ENCODE peak calls at places on chromosome 3, in four cellular contexts. One of them, this sample, is unnamed. For H3K4me1, the result is how much of the 10 kb centered on the place peaks cover.

GRCh38 chr3:129829640-129830039 is 63.9 kb downstream of the TMCC1 start:
- DNase-seq in psoas muscle: peak
- DNase-seq in cardiac muscle cell: peak
- DNase-seq in mucosa of descending colon: no peak
- DNase-seq in this sample: peak

GRCh38 chr3:62710761-62711160 is 164.5 kb downstream of the CADPS start:
- DNase-seq in psoas muscle: no peak
- DNase-seq in mucosa of descending colon: no peak
- DNase-seq in cardiac muscle cell: no peak
- DNase-seq in this sample: no peak

GRCh38 chr3:97910931-97911351 is 61.3 kb downstream of the RIOX2 start:
- DNase-seq in psoas muscle: no peak
- DNase-seq in cardiac muscle cell: no peak
- DNase-seq in mucosa of descending colon: no peak
- DNase-seq in this sample: no peak

GRCh38 chr3:115876860-115877646 is 253.7 kb downstream of the GAP43 start:
- DNase-seq in mucosa of descending colon: no peak
- DNase-seq in cardiac muscle cell: no peak
- DNase-seq in psoas muscle: no peak
- DNase-seq in this sample: no peak

GRCh38 chr3:123791417-123791816 is 92.7 kb downstream of the MYLK start:
- DNase-seq in psoas muscle: no peak
- DNase-seq in mucosa of descending colon: no peak
- DNase-seq in cardiac muscle cell: no peak
- DNase-seq in this sample: peak

GRCh38 chr3:66854752-66855151 is 143.4 kb upstream of the KBTBD8 start:
- DNase-seq in mucosa of descending colon: no peak
- DNase-seq in cardiac muscle cell: no peak
- DNase-seq in psoas muscle: no peak
- DNase-seq in this sample: no peak

GRCh38 chr3:170610321-170610884 is 24.5 kb upstream of the SLC7A14 start:
- DNase-seq in psoas muscle: no peak
- DNase-seq in cardiac muscle cell: no peak
- DNase-seq in mucosa of descending colon: no peak
- DNase-seq in this sample: no peak

GRCh38 chr3:193483988-193484539 is 70.6 kb downstream of the ATP13A4 start:
- DNase-seq in cardiac muscle cell: no peak
- DNase-seq in mucosa of descending colon: no peak
- DNase-seq in psoas muscle: no peak
- DNase-seq in this sample: peak

GRCh38 chr3:170709046-170709445 is 123.2 kb upstream of the SLC7A14 start:
- DNase-seq in psoas muscle: peak
- DNase-seq in cardiac muscle cell: no peak
- DNase-seq in mucosa of descending colon: no peak
- DNase-seq in this sample: peak

GRCh38 chr3:194084284-194084683 is 51.7 kb upstream of the HES1 start:
- DNase-seq in cardiac muscle cell: no peak
- DNase-seq in psoas muscle: no peak
- DNase-seq in mucosa of descending colon: no peak
- DNase-seq in this sample: no peak

GRCh38 chr3:169627789-169628188 is 35.7 kb downstream of the MECOM start:
- DNase-seq in cardiac muscle cell: no peak
- DNase-seq in mucosa of descending colon: no peak
- DNase-seq in psoas muscle: no peak
- DNase-seq in this sample: no peak

GRCh38 chr3:64548200-64548889 is 139.5 kb downstream of the ADAMTS9 start:
- DNase-seq in psoas muscle: peak
- DNase-seq in mucosa of descending colon: peak
- DNase-seq in cardiac muscle cell: no peak
- DNase-seq in this sample: peak

GRCh38 chr3:32113981-32114566 is 7.7 kb downstream of the GPD1L start:
- DNase-seq in mucosa of descending colon: no peak
- DNase-seq in cardiac muscle cell: no peak
- DNase-seq in psoas muscle: no peak
- DNase-seq in this sample: no peak

GRCh38 chr3:155658669-155659068 is 86.2 kb downstream of the PLCH1 start:
- DNase-seq in psoas muscle: no peak
- DNase-seq in cardiac muscle cell: no peak
- DNase-seq in mucosa of descending colon: no peak
- DNase-seq in this sample: no peak

GRCh38 chr3:153051427-153052095 is 110.5 kb upstream of the RAP2B start:
- DNase-seq in cardiac muscle cell: no peak
- DNase-seq in psoas muscle: no peak
- DNase-seq in mucosa of descending colon: no peak
- DNase-seq in this sample: peak

GRCh38 chr3:40864915-40865314 is 334.4 kb upstream of the CTNNB1 start:
- DNase-seq in mucosa of descending colon: no peak
- DNase-seq in psoas muscle: no peak
- DNase-seq in cardiac muscle cell: no peak
- DNase-seq in this sample: no peak

GRCh38 chr3:139388961-139389551 is 391 bp downstream of the COPB2 start:
- DNase-seq in cardiac muscle cell: no peak
- DNase-seq in psoas muscle: no peak
- DNase-seq in mucosa of descending colon: no peak
- DNase-seq in this sample: peak

GRCh38 chr3:15426579-15427118 is 695 bp downstream of the METTL6 start:
- DNase-seq in cardiac muscle cell: no peak
- DNase-seq in psoas muscle: no peak
- DNase-seq in mucosa of descending colon: no peak
- DNase-seq in this sample: no peak

GRCh38 chr3:120448707-120449650 is 1.8 kb downstream of the FSTL1 start:
- DNase-seq in psoas muscle: peak
- DNase-seq in cardiac muscle cell: peak
- DNase-seq in mucosa of descending colon: no peak
- DNase-seq in this sample: peak

GRCh38 chr3:80668600-80669281 is 900.9 kb upstream of the ROBO1 start:
- DNase-seq in cardiac muscle cell: no peak
- DNase-seq in psoas muscle: no peak
- DNase-seq in mucosa of descending colon: no peak
- DNase-seq in this sample: no peak

GRCh38 chr3:10357592-10358308 is 36.8 kb upstream of the SEC13 start:
- DNase-seq in cardiac muscle cell: no peak
- DNase-seq in mucosa of descending colon: no peak
- DNase-seq in psoas muscle: no peak
- DNase-seq in this sample: peak

GRCh38 chr3:8095724-8096123 is 405.9 kb upstream of the LMCD1 start:
- DNase-seq in cardiac muscle cell: peak
- DNase-seq in psoas muscle: no peak
- DNase-seq in mucosa of descending colon: no peak
- DNase-seq in this sample: no peak

GRCh38 chr3:69451594-69451993 is 65.7 kb upstream of the FRMD4B start:
- DNase-seq in cardiac muscle cell: peak
- DNase-seq in mucosa of descending colon: no peak
- DNase-seq in psoas muscle: no peak
- DNase-seq in this sample: peak

GRCh38 chr3:143563786-143564185 is 284.5 kb downstream of the SLC9A9 start:
- DNase-seq in psoas muscle: no peak
- DNase-seq in cardiac muscle cell: peak
- DNase-seq in mucosa of descending colon: no peak
- DNase-seq in this sample: no peak

GRCh38 chr3:128400683-128401082 is 66.0 kb downstream of the DNAJB8 start:
- DNase-seq in cardiac muscle cell: no peak
- DNase-seq in psoas muscle: no peak
- DNase-seq in mucosa of descending colon: no peak
- DNase-seq in this sample: no peak

GRCh38 chr3:71570453-71571038 is 13.0 kb downstream of the FOXP1 start:
- DNase-seq in cardiac muscle cell: no peak
- DNase-seq in psoas muscle: no peak
- DNase-seq in mucosa of descending colon: no peak
- DNase-seq in this sample: no peak

GRCh38 chr3:88991496-88991895 is 115.9 kb upstream of the EPHA3 start:
- DNase-seq in cardiac muscle cell: no peak
- DNase-seq in psoas muscle: no peak
- DNase-seq in mucosa of descending colon: no peak
- DNase-seq in this sample: peak

GRCh38 chr3:127483902-127484591 is 106.5 kb downstream of the TPRA1 start:
- DNase-seq in psoas muscle: no peak
- DNase-seq in mucosa of descending colon: no peak
- DNase-seq in cardiac muscle cell: no peak
- DNase-seq in this sample: no peak

GRCh38 chr3:5126586-5126985 is 4.5 kb downstream of the ARL8B start:
- DNase-seq in mucosa of descending colon: no peak
- DNase-seq in psoas muscle: no peak
- DNase-seq in cardiac muscle cell: no peak
- DNase-seq in this sample: peak

GRCh38 chr3:53230041-53230621 is 25.7 kb downstream of the TKT start:
- DNase-seq in mucosa of descending colon: no peak
- DNase-seq in cardiac muscle cell: no peak
- DNase-seq in psoas muscle: no peak
- DNase-seq in this sample: no peak

GRCh38 chr3:42090973-42091731 is at the start of gene TRAK1:
- DNase-seq in cardiac muscle cell: no peak
- DNase-seq in psoas muscle: no peak
- DNase-seq in mucosa of descending colon: no peak
- DNase-seq in this sample: peak

GRCh38 chr3:93924491-93924890 is 49.2 kb downstream of the PROS1 start:
- DNase-seq in mucosa of descending colon: no peak
- DNase-seq in cardiac muscle cell: no peak
- DNase-seq in psoas muscle: no peak
- DNase-seq in this sample: peak

GRCh38 chr3:116141724-116142123 is 303.6 kb downstream of the LSAMP start:
- DNase-seq in mucosa of descending colon: no peak
- DNase-seq in cardiac muscle cell: no peak
- DNase-seq in psoas muscle: no peak
- DNase-seq in this sample: peak

GRCh38 chr3:122074621-122075265 is 19.6 kb downstream of the CD86 start:
- DNase-seq in psoas muscle: peak
- DNase-seq in cardiac muscle cell: no peak
- DNase-seq in mucosa of descending colon: no peak
- DNase-seq in this sample: no peak

GRCh38 chr3:17055374-17056276 is 170.9 kb downstream of the PLCL2 start:
- DNase-seq in psoas muscle: no peak
- DNase-seq in mucosa of descending colon: no peak
- DNase-seq in cardiac muscle cell: peak
- DNase-seq in this sample: peak

GRCh38 chr3:80331768-80332167 is 564.0 kb upstream of the ROBO1 start:
- DNase-seq in psoas muscle: no peak
- DNase-seq in mucosa of descending colon: no peak
- DNase-seq in cardiac muscle cell: no peak
- DNase-seq in this sample: no peak

GRCh38 chr3:42529463-42529862 is 27.0 kb downstream of the VIPR1 start:
- DNase-seq in psoas muscle: no peak
- DNase-seq in cardiac muscle cell: no peak
- DNase-seq in mucosa of descending colon: no peak
- DNase-seq in this sample: no peak

GRCh38 chr3:30548605-30549004 is 57.8 kb upstream of the TGFBR2 start:
- DNase-seq in cardiac muscle cell: no peak
- DNase-seq in psoas muscle: no peak
- DNase-seq in mucosa of descending colon: no peak
- DNase-seq in this sample: no peak

GRCh38 chr3:45654344-45654934 is 34.8 kb upstream of the SACM1L start:
- DNase-seq in psoas muscle: no peak
- DNase-seq in mucosa of descending colon: no peak
- DNase-seq in cardiac muscle cell: no peak
- DNase-seq in this sample: no peak

GRCh38 chr3:137020315-137020714 is 62.5 kb downstream of the IL20RB start:
- DNase-seq in mucosa of descending colon: no peak
- DNase-seq in cardiac muscle cell: no peak
- DNase-seq in psoas muscle: no peak
- DNase-seq in this sample: no peak
- TF ChIP-seq CTCF in mucosa of descending colon: no peak
- TF ChIP-seq CTCF in cardiac muscle cell: no peak
- TF ChIP-seq CTCF in psoas muscle: no peak
- TF ChIP-seq CTCF in this sample: no peak

GRCh38 chr3:11768604-11769003 is 78.1 kb downstream of the TAMM41 start:
- DNase-seq in cardiac muscle cell: no peak
- DNase-seq in mucosa of descending colon: no peak
- DNase-seq in psoas muscle: no peak
- DNase-seq in this sample: no peak

GRCh38 chr3:11770105-11770476 is 76.6 kb downstream of the TAMM41 start:
- DNase-seq in psoas muscle: no peak
- DNase-seq in cardiac muscle cell: no peak
- DNase-seq in mucosa of descending colon: peak
- DNase-seq in this sample: no peak

GRCh38 chr3:11769704-11770103 is 77.0 kb downstream of the TAMM41 start:
- DNase-seq in cardiac muscle cell: no peak
- DNase-seq in mucosa of descending colon: no peak
- DNase-seq in psoas muscle: no peak
- DNase-seq in this sample: no peak

GRCh38 chr3:11759996-11760395 is 86.7 kb downstream of the TAMM41 start:
- DNase-seq in cardiac muscle cell: no peak
- DNase-seq in psoas muscle: no peak
- DNase-seq in mucosa of descending colon: no peak
- DNase-seq in this sample: no peak

GRCh38 chr3:11764931-11765363 is 81.7 kb downstream of the TAMM41 start:
- DNase-seq in psoas muscle: no peak
- DNase-seq in cardiac muscle cell: no peak
- DNase-seq in mucosa of descending colon: no peak
- DNase-seq in this sample: peak
- H3K4me1 ChIP-seq in psoas muscle: under half
- H3K4me1 ChIP-seq in cardiac muscle cell: under half
- H3K4me1 ChIP-seq in mucosa of descending colon: under half
- H3K4me1 ChIP-seq in this sample: under half

DNA sequence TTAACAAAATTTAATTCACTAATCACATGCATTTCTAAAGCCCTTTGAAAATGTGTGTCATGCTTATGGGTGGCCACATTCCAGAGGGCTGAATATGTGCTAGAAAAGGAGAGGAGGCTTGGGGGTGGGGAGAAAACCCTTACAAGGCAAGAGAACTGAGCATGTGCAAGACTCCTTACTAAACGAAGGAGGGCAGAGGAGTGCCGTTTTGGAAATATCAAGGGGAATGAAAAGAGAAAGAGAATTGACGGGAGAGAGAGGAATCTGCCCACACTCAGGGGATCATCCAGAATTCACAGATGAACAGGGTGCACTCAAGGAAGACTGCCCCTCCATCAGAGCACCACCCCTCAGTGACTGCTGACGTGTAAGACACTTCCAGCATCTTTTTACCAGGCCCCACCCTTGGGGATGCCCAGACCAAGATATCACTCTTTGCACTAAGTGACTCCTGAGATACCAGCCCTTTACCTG is 37.9 kb upstream of the TSC22D2 start:
- DNase-seq in mucosa of descending colon: no peak
- DNase-seq in psoas muscle: peak
- DNase-seq in cardiac muscle cell: peak
- DNase-seq in this sample: peak
- TF ChIP-seq CTCF in mucosa of descending colon: no peak
- TF ChIP-seq CTCF in psoas muscle: no peak
- TF ChIP-seq CTCF in cardiac muscle cell: peak
- TF ChIP-seq CTCF in this sample: peak

GRCh38 chr3:183261103-183261502 is 8.1 kb downstream of the B3GNT5 start:
- DNase-seq in psoas muscle: no peak
- DNase-seq in cardiac muscle cell: no peak
- DNase-seq in mucosa of descending colon: no peak
- DNase-seq in this sample: no peak
- H3K4me1 ChIP-seq in psoas muscle: half or more
- H3K4me1 ChIP-seq in cardiac muscle cell: under half
- H3K4me1 ChIP-seq in mucosa of descending colon: half or more
- H3K4me1 ChIP-seq in this sample: under half

GRCh38 chr3:51722362-51722761 is 15.5 kb downstream of the GRM2 start:
- DNase-seq in cardiac muscle cell: no peak
- DNase-seq in psoas muscle: no peak
- DNase-seq in mucosa of descending colon: no peak
- DNase-seq in this sample: no peak
- TF ChIP-seq CTCF in cardiac muscle cell: no peak
- TF ChIP-seq CTCF in psoas muscle: no peak
- TF ChIP-seq CTCF in mucosa of descending colon: no peak
- TF ChIP-seq CTCF in this sample: no peak

GRCh38 chr3:149095487-149095886 is 9.2 kb upstream of the HLTF start:
- DNase-seq in psoas muscle: no peak
- DNase-seq in mucosa of descending colon: no peak
- DNase-seq in cardiac muscle cell: no peak
- DNase-seq in this sample: no peak
- H3K4me1 ChIP-seq in psoas muscle: under half
- H3K4me1 ChIP-seq in mucosa of descending colon: under half
- H3K4me1 ChIP-seq in cardiac muscle cell: under half
- H3K4me1 ChIP-seq in this sample: under half